ENCODE peak calls at places on chromosomes 1 and 21, in ten cellular contexts. Q, T, G, M, X, D, L, Z, P and K are unnamed samples. For H3K4me1, H3K9me3 and H3K27me3, the result is how much of the 10 kb centered on the place peaks cover.

GRCh38 chr21:36079010-36079649 is 9.3 kb downstream of the CBR1 start:
- DNase-seq in Q (no peak), T (no peak), G (no peak), M (no peak), X (no peak), D (no peak), L (peak), Z (no peak), P (no peak), K (no peak)

GRCh38 chr1:78437393-78437792 is 53.4 kb upstream of the PTGFR start:
- DNase-seq in Q (no peak), T (no peak), G (peak), M (peak), X (no peak), D (no peak), L (no peak), Z (no peak), P (no peak), K (no peak)

GRCh38 chr1:7629465-7630195 is 141.5 kb upstream of the VAMP3 start:
- DNase-seq in Q (no peak), T (no peak), G (no peak), M (no peak), X (peak), D (no peak), L (no peak), Z (no peak), P (no peak), K (no peak)

GRCh38 chr1:70487910-70488665 is 77.0 kb downstream of the CTH start:
- DNase-seq in Q (no peak), T (no peak), G (peak), M (peak), X (no peak), D (peak), L (peak), Z (no peak), P (no peak), K (no peak)

GRCh38 chr1:112395832-112396667 is at the start of gene CTTNBP2NL:
- DNase-seq in Q (peak), T (peak), G (peak), M (peak), X (peak), D (peak), L (peak), Z (peak), P (peak), K (peak)

GRCh38 chr1:72051538-72051937 is 230.8 kb downstream of the NEGR1 start:
- DNase-seq in Q (no peak), T (no peak), G (no peak), M (no peak), X (no peak), D (no peak), L (no peak), Z (no peak), P (no peak), K (no peak)

GRCh38 chr1:207868252-207868768 is 42.6 kb downstream of the CD34 start:
- DNase-seq in Q (no peak), T (peak), G (peak), M (no peak), X (peak), D (peak), L (peak), Z (peak), P (peak), K (peak)

GRCh38 chr21:16124397-16125130 is 394.8 kb downstream of the USP25 start:
- DNase-seq in Q (no peak), T (peak), G (peak), M (peak), X (no peak), D (no peak), L (peak), Z (no peak), P (no peak), K (no peak)

GRCh38 chr1:17599301-17600300 is 60.1 kb downstream of the ARHGEF10L start:
- DNase-seq in Q (no peak), T (no peak), G (no peak), M (no peak), X (peak), D (no peak), L (no peak), Z (no peak), P (no peak), K (no peak)

GRCh38 chr1:17596186-17596585 is 56.7 kb downstream of the ARHGEF10L start:
- DNase-seq in Q (no peak), T (no peak), G (no peak), M (no peak), X (no peak), D (no peak), L (no peak), Z (no peak), P (no peak), K (no peak)

GRCh38 chr1:17596651-17597509 is 57.4 kb downstream of the ARHGEF10L start:
- DNase-seq in Q (no peak), T (no peak), G (no peak), M (no peak), X (no peak), D (no peak), L (no peak), Z (no peak), P (no peak), K (no peak)

GRCh38 chr1:17598251-17598650 is 58.8 kb downstream of the ARHGEF10L start:
- DNase-seq in Q (no peak), T (no peak), G (no peak), M (no peak), X (no peak), D (no peak), L (no peak), Z (no peak), P (no peak), K (no peak)

DNA sequence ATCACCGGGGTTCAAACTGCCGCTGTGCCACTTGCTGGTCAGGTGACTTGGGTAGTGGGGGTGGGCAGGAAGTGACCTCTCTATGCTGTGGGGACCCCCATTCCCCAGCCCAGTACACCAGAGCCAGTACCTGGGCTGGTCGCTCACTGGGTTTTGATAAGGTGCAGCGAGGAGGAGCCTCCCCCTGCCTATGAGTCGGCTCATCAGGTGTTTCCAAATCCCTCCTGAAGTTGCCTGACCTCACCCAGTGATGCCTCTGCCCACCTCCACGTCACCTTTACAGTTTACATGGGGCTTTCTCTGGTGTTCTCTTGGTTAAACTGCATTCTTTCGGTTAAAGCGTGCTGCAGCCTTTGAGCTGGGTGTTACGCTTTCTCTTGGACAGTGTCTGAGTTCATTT is 58.2 kb downstream of the ARHGEF10L start:
- DNase-seq in Q (no peak), T (no peak), G (no peak), M (no peak), X (no peak), D (no peak), L (no peak), Z (no peak), P (no peak), K (no peak)
- H3K4me1 ChIP-seq in Q (under half), T (under half), G (under half), M (under half), X (under half), D (under half), L (under half), Z (half or more), P (under half), K (under half)

DNA sequence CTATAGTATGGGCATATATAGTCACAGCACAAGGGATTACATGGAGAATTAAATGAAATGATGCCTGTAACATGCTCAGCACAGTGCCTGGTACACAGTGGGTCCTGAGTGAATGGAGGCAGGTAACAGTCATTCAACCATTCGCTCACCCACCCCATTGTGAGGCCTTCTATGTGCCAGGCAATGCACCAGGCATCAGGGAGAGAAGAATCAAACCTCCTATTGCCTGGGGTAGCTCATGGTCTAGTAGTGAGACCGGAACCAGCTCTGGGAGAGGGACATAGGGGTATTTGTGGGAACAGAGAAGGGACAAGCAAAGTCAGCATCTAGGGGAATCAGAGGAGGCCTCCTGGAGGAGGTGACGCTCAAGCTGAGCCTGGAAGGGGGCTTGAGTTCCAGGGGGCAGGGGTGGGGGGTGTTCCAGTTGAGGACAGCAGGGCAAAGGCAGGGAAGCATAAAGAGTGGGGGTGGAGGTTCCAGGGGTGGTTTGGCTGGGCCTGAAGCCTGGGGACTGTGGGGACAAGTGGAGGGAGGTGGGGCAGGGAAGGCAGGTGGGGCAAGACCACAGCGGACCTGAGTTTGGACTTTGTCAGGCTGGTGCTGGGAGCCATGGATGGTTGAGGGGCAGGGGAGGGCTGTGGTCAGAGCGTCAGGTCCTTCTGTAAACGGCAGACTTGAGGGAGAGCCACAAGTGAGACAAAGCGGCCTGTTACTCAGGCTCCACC is 591.6 kb downstream of the PTPRU start:
- DNase-seq in Q (no peak), T (no peak), G (no peak), M (no peak), X (no peak), D (no peak), L (no peak), Z (no peak), P (peak), K (no peak)
- H3K9me3 ChIP-seq in Q (under half), T (under half), G (under half), M (under half), X (under half), D (under half), L (under half), Z (under half), P (under half), K (under half)

DNA sequence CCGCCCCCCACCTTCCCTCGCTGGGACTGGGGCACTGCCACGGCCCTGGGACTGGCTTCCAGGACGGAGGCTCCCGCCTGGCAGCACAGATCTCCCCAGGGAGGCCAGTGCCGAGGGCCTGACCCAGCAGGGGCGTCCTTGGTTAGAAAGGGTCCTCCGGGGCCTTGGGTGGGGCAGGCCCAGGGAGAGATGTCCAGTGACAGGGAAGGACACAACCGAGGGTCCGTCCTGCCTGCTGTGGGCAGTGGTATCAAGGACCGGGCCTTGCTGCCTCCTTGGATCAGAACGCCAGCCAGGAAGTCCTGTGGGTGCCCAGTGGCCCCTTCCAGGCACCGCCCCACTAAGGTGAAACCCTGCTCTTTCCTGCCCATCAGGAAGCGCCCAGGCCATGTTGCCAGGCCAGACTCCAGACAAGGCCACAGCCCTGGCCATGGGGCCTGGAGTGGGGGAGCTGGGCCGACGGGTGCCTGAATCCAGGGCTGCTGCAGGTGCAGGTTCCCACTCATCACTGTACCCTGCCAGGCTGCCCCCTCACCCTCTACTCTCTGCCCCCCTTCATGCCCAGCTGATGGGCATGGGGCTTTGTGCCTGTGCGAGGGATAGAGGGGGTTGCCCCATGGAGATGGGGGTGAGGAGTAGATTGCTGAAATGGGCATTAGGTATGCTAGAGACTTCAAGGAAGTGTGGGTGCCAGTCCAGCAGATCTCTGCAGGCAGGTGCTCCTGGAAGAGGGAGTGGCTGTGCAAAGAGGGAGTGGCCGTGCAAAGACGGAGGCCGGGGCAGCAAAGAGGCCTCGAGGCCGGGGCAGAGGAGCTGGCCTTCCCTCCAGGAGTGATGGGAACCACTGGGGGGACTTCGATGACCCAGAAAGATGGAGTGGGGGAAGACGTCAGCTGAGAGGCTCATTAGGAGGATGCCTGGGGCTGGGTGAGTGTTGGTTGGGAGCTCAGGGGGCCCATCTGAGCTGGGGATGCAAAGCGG is 2.2 kb upstream of the PRKCZ start:
- DNase-seq in Q (no peak), T (no peak), G (no peak), M (no peak), X (peak), D (no peak), L (no peak), Z (no peak), P (no peak), K (no peak)
- H3K27me3 ChIP-seq in Q (under half), T (under half), G (under half), M (half or more), X (under half), D (under half), L (under half), Z (under half), P (under half), K (under half)

GRCh38 chr1:86708923-86709322 is 4.5 kb downstream of the SH3GLB1 start:
- DNase-seq in Q (no peak), T (no peak), G (peak), M (peak), X (no peak), D (no peak), L (peak), Z (no peak), P (no peak), K (no peak)

GRCh38 chr1:86714159-86714558 is 9.8 kb downstream of the SH3GLB1 start:
- DNase-seq in Q (no peak), T (no peak), G (peak), M (peak), X (no peak), D (no peak), L (peak), Z (no peak), P (no peak), K (no peak)

GRCh38 chr1:86714561-86715244 is 10.3 kb downstream of the SH3GLB1 start:
- DNase-seq in Q (no peak), T (no peak), G (no peak), M (no peak), X (no peak), D (no peak), L (no peak), Z (no peak), P (no peak), K (no peak)

GRCh38 chr1:86713477-86713876 is 9.1 kb downstream of the SH3GLB1 start:
- DNase-seq in Q (no peak), T (no peak), G (no peak), M (no peak), X (no peak), D (peak), L (no peak), Z (no peak), P (no peak), K (no peak)

DNA sequence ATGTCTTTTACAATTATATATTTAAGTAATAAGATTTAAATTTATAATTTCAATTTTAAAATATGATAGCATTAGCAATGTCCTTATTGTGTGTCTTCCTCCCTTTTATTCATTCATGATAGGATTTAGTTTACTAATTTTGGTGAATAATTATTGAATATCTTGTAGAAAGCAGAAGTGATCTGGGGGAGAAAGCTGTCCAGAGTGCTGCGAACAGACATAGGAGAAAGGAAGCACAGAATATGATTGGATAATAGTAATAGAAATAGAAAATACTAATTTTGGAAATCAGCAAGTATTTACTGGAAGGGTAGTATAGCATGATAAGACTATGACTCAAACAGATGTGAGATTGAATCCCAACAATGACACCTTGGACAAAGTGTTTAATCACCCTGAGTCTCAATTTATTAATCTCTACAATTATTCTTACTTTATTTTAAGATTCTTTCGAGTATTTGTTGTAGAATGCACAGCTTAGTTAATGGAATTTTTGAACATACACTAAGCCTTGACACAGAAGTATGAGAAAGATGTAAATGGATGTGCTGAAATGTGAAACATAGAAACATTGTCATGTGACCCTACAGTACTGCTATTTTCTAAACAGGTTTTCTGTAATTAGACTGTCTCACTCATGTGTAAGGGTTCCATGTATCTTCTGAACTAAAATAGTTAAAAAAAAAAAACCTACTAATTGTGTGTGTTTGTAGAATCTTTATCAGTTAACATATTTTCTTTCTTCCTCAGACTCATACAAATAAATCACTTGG is 7.9 kb downstream of the SH3GLB1 start:
- DNase-seq in Q (no peak), T (no peak), G (no peak), M (no peak), X (no peak), D (no peak), L (no peak), Z (no peak), P (no peak), K (no peak)
- H3K4me1 ChIP-seq in Q (under half), T (under half), G (half or more), M (under half), X (half or more), D (under half), L (under half), Z (under half), P (under half), K (under half)

GRCh38 chr1:2833454-2834145 is 32.1 kb upstream of the TTC34 start:
- DNase-seq in Q (no peak), T (no peak), G (no peak), M (no peak), X (no peak), D (no peak), L (no peak), Z (no peak), P (no peak), K (no peak)
- H3K9me3 ChIP-seq in Q (under half), T (under half), G (under half), M (half or more), X (under half), D (under half), L (under half), Z (under half), P (under half), K (under half)

GRCh38 chr1:230536641-230537155 is 105.6 kb upstream of the COG2 start:
- DNase-seq in Q (no peak), T (no peak), G (no peak), M (no peak), X (no peak), D (no peak), L (no peak), Z (no peak), P (no peak), K (no peak)

GRCh38 chr1:230537456-230537855 is 104.8 kb upstream of the COG2 start:
- DNase-seq in Q (no peak), T (no peak), G (no peak), M (no peak), X (no peak), D (peak), L (no peak), Z (no peak), P (no peak), K (no peak)

GRCh38 chr1:230531103-230531502 is 105.0 kb upstream of the PGBD5 start:
- DNase-seq in Q (no peak), T (no peak), G (no peak), M (no peak), X (no peak), D (no peak), L (no peak), Z (no peak), P (no peak), K (no peak)

GRCh38 chr1:230534224-230534623 is 108.1 kb upstream of the COG2 start:
- DNase-seq in Q (no peak), T (no peak), G (no peak), M (no peak), X (no peak), D (no peak), L (no peak), Z (no peak), P (no peak), K (no peak)
- H3K27me3 ChIP-seq in Q (under half), T (under half), G (under half), M (under half), X (under half), D (under half), L (under half), Z (under half), P (under half), K (under half)

GRCh38 chr1:220877348-220878095 is 1.7 kb upstream of the HLX start:
- DNase-seq in Q (no peak), T (no peak), G (no peak), M (no peak), X (no peak), D (no peak), L (no peak), Z (no peak), P (no peak), K (no peak)
- H3K4me1 ChIP-seq in Q (under half), T (under half), G (under half), M (under half), X (under half), D (under half), L (under half), Z (under half), P (under half), K (under half)

GRCh38 chr1:11504599-11504998 is 25.6 kb downstream of the DISP3 start:
- DNase-seq in Q (no peak), T (no peak), G (no peak), M (no peak), X (no peak), D (no peak), L (no peak), Z (no peak), P (no peak), K (no peak)
- H3K9me3 ChIP-seq in Q (under half), T (under half), G (half or more), M (under half), X (under half), D (under half), L (under half), Z (under half), P (under half), K (under half)